ENCODE peak calls at places on chromosome 2, in five cellular contexts. C, P, H, I and A are unnamed samples.

GRCh38 chr2:129849559-129850160 is 129.8 kb upstream of the RAB6C start:
- DNase-seq in H (no peak), C (no peak), I (no peak), P (no peak), A (no peak)

GRCh38 chr2:65227035-65227470 is 578 bp upstream of the ACTR2 start:
- DNase-seq in P (no peak), H (no peak), C (peak), I (no peak), A (no peak)

GRCh38 chr2:113720167-113720566 is 36.3 kb downstream of the SLC35F5 start:
- DNase-seq in H (no peak), C (no peak), P (no peak), I (no peak), A (no peak)

GRCh38 chr2:27902143-27902542 is 11.6 kb downstream of the BABAM2 start:
- DNase-seq in C (no peak), H (no peak), I (no peak), P (no peak), A (no peak)

GRCh38 chr2:68948695-68949094 is 4.0 kb downstream of the GKN2 start:
- DNase-seq in P (no peak), C (no peak), I (no peak), H (no peak), A (no peak)

GRCh38 chr2:6982934-6983589 is 65.8 kb downstream of the RNF144A start:
- DNase-seq in P (no peak), C (no peak), H (no peak), I (no peak), A (no peak)

GRCh38 chr2:129935118-129935517 is 44.3 kb upstream of the RAB6C start:
- DNase-seq in C (no peak), H (no peak), P (no peak), I (no peak), A (no peak)

GRCh38 chr2:237863659-237864029 is 4.2 kb downstream of the RAMP1 start:
- DNase-seq in H (no peak), P (no peak), I (no peak), C (no peak), A (no peak)

GRCh38 chr2:25473758-25474335 is 132.1 kb upstream of the DNMT3A start:
- DNase-seq in P (no peak), I (no peak), C (no peak), H (no peak), A (peak)

GRCh38 chr2:110804915-110805314 is 72.5 kb downstream of the ACOXL start:
- DNase-seq in P (no peak), C (no peak), H (no peak), I (no peak), A (no peak)

GRCh38 chr2:191811807-191812602 is 34.9 kb downstream of the CAVIN2 start:
- DNase-seq in I (peak), C (peak), P (no peak), H (peak), A (no peak)

GRCh38 chr2:2173633-2174032 is 157.4 kb downstream of the MYT1L start:
- DNase-seq in I (no peak), C (no peak), H (no peak), P (no peak), A (no peak)

GRCh38 chr2:180747728-180748127 is 232.7 kb upstream of the UBE2E3 start:
- DNase-seq in H (no peak), I (no peak), C (no peak), P (no peak), A (no peak)

GRCh38 chr2:118310016-118310877 is 222.0 kb downstream of the INSIG2 start:
- DNase-seq in C (peak), H (no peak), P (peak), I (peak), A (no peak)
- TF ChIP-seq CTCF in C (no peak), H (no peak), P (no peak), I (no peak), A (no peak)

GRCh38 chr2:174776223-174776622 is 12.0 kb upstream of the CHRNA1 start:
- DNase-seq in C (no peak), P (no peak), H (no peak), I (peak), A (no peak)
- TF ChIP-seq CTCF in C (no peak), P (no peak), H (no peak), I (peak), A (peak)

GRCh38 chr2:99153921-99154604 is 679 bp downstream of the TSGA10 start:
- DNase-seq in P (no peak), H (no peak), C (peak), I (no peak), A (no peak)

GRCh38 chr2:99158599-99158998 is 3.8 kb downstream of the LIPT1 start:
- DNase-seq in I (no peak), H (no peak), C (no peak), P (no peak), A (no peak)

GRCh38 chr2:99156901-99157300 is 2.1 kb downstream of the LIPT1 start:
- DNase-seq in I (no peak), H (no peak), P (no peak), C (no peak), A (no peak)

GRCh38 chr2:99154643-99155536 is at the start of the genes LIPT1 and TSGA10:
- DNase-seq in I (peak), C (peak), H (peak), P (peak), A (peak)

DNA sequence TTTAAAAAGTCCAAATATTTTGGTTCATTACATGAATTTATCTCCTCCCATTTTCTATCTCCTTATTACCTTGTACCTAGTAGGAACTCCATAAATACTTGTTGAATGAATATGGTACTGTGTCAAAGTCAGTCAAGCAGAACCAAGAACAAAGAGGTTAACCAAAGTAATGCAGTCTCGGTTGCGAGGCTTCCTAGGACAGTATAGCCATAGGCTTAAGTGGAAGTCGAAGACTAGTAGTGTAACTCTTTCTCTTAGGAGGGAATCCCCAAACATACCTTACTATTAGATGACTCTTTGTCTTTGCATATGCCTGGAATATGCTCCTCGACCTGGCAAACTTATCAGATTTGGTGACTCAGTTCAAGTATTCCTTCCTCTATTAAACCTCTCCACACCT is 4.8 kb downstream of the LIPT1 start:
- DNase-seq in H (no peak), I (no peak), C (no peak), P (no peak), A (no peak)
- TF ChIP-seq CTCF in H (no peak), I (no peak), C (no peak), P (no peak), A (no peak)

GRCh38 chr2:174636979-174637378 is 39.4 kb upstream of the WIPF1 start:
- DNase-seq in P (no peak), C (no peak), I (no peak), H (no peak), A (no peak)
- TF ChIP-seq CTCF in P (no peak), C (no peak), I (no peak), H (no peak), A (no peak)

GRCh38 chr2:30447149-30448045 is at the start of gene LCLAT1:
- DNase-seq in I (peak), P (peak), H (peak), C (peak), A (peak)
- TF ChIP-seq CTCF in I (no peak), P (peak), H (no peak), C (no peak), A (no peak)

GRCh38 chr2:226360658-226361057 is 439.0 kb downstream of the IRS1 start:
- DNase-seq in P (no peak), C (no peak), H (no peak), I (no peak), A (no peak)

GRCh38 chr2:226355600-226355999 is 444.0 kb downstream of the IRS1 start:
- DNase-seq in C (no peak), H (no peak), I (no peak), P (no peak), A (no peak)

GRCh38 chr2:226354434-226354833 is 445.2 kb downstream of the IRS1 start:
- DNase-seq in P (no peak), C (no peak), I (no peak), H (no peak), A (no peak)

GRCh38 chr2:226357816-226358215 is 441.8 kb downstream of the IRS1 start:
- DNase-seq in H (no peak), P (no peak), I (no peak), C (no peak), A (no peak)

DNA sequence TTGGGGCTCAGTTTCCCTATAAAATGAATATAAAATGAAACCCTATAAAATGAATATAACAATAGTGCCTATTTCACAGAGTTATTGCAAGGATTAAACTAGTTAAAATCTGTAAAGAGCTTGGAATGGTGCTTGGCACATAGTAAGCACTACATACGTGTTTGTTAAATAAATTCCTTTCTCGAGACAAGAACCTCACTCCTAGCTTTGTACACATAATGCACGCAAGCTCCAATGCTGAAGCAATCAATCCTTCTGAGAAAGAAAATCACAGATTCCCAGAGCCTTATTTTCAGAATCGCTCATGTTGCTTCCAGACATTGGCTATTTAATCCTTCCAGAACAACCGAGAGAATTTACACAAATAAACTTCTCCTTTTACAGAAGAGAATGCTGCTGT is 440.9 kb downstream of the IRS1 start:
- DNase-seq in C (no peak), H (no peak), I (no peak), P (no peak), A (no peak)
- TF ChIP-seq CTCF in C (no peak), H (no peak), I (no peak), P (no peak), A (no peak)